ENCODE peak calls at places on chromosomes 7 and 10, in ten cellular contexts. One of them, this sample, is unnamed.

GRCh38 chr7:132343196-132343595 is 233.1 kb downstream of the PLXNA4 start:
- DNase-seq in endothelial cell of umbilical vein: no peak
- DNase-seq in GM12878: no peak
- DNase-seq in upper lobe of left lung: no peak
- DNase-seq in uterus: peak; percentile 65
- DNase-seq in adrenal gland: no peak
- DNase-seq in spleen: no peak
- DNase-seq in K562: no peak
- DNase-seq in esophagus squamous epithelium: no peak
- DNase-seq in stomach: no peak
- DNase-seq in this sample: no peak

GRCh38 chr10:86203162-86203905 is 163.3 kb downstream of the GRID1 start:
- DNase-seq in K562: peak; percentile 18
- DNase-seq in stomach: no peak
- DNase-seq in GM12878: no peak
- DNase-seq in spleen: peak; percentile 63
- DNase-seq in endothelial cell of umbilical vein: no peak
- DNase-seq in esophagus squamous epithelium: no peak
- DNase-seq in uterus: no peak
- DNase-seq in upper lobe of left lung: no peak
- DNase-seq in adrenal gland: no peak
- DNase-seq in this sample: peak; percentile 30

GRCh38 chr7:54833021-54833467 is 74.0 kb upstream of the SEC61G start:
- DNase-seq in stomach: no peak
- DNase-seq in spleen: no peak
- DNase-seq in adrenal gland: no peak
- DNase-seq in GM12878: no peak
- DNase-seq in K562: no peak
- DNase-seq in upper lobe of left lung: peak; percentile 77
- DNase-seq in uterus: no peak
- DNase-seq in endothelial cell of umbilical vein: no peak
- DNase-seq in esophagus squamous epithelium: no peak
- DNase-seq in this sample: no peak

GRCh38 chr7:48426331-48426965 is 255.2 kb downstream of the ABCA13 start:
- DNase-seq in uterus: no peak
- DNase-seq in upper lobe of left lung: no peak
- DNase-seq in endothelial cell of umbilical vein: no peak
- DNase-seq in stomach: no peak
- DNase-seq in spleen: no peak
- DNase-seq in esophagus squamous epithelium: no peak
- DNase-seq in adrenal gland: no peak
- DNase-seq in K562: no peak
- DNase-seq in GM12878: no peak
- DNase-seq in this sample: no peak

GRCh38 chr7:126541416-126541815 is 711.3 kb downstream of the GRM8 start:
- DNase-seq in GM12878: no peak
- DNase-seq in endothelial cell of umbilical vein: no peak
- DNase-seq in K562: no peak
- DNase-seq in stomach: no peak
- DNase-seq in uterus: no peak
- DNase-seq in spleen: no peak
- DNase-seq in adrenal gland: no peak
- DNase-seq in upper lobe of left lung: no peak
- DNase-seq in esophagus squamous epithelium: no peak
- DNase-seq in this sample: no peak

GRCh38 chr10:109886037-109886787 is 37.1 kb downstream of the XPNPEP1 start:
- DNase-seq in endothelial cell of umbilical vein: no peak
- DNase-seq in K562: no peak
- DNase-seq in spleen: no peak
- DNase-seq in GM12878: no peak
- DNase-seq in uterus: no peak
- DNase-seq in esophagus squamous epithelium: no peak
- DNase-seq in stomach: no peak
- DNase-seq in upper lobe of left lung: no peak
- DNase-seq in adrenal gland: no peak
- DNase-seq in this sample: no peak

GRCh38 chr7:129225931-129226572 is 1.2 kb downstream of the AHCYL2 start:
- DNase-seq in GM12878: no peak
- DNase-seq in K562: no peak
- DNase-seq in endothelial cell of umbilical vein: no peak
- DNase-seq in adrenal gland: no peak
- DNase-seq in spleen: no peak
- DNase-seq in upper lobe of left lung: no peak
- DNase-seq in stomach: no peak
- DNase-seq in esophagus squamous epithelium: no peak
- DNase-seq in uterus: no peak
- DNase-seq in this sample: no peak

GRCh38 chr7:132141109-132141508 is 435.2 kb downstream of the PLXNA4 start:
- DNase-seq in endothelial cell of umbilical vein: no peak
- DNase-seq in stomach: no peak
- DNase-seq in adrenal gland: no peak
- DNase-seq in spleen: no peak
- DNase-seq in GM12878: no peak
- DNase-seq in K562: no peak
- DNase-seq in uterus: no peak
- DNase-seq in upper lobe of left lung: no peak
- DNase-seq in esophagus squamous epithelium: no peak
- DNase-seq in this sample: no peak

GRCh38 chr10:43960981-43961380 is 312.3 kb upstream of the ZNF32 start:
- DNase-seq in uterus: no peak
- DNase-seq in spleen: peak; percentile 13
- DNase-seq in stomach: no peak
- DNase-seq in GM12878: no peak
- DNase-seq in adrenal gland: no peak
- DNase-seq in esophagus squamous epithelium: no peak
- DNase-seq in upper lobe of left lung: no peak
- DNase-seq in endothelial cell of umbilical vein: no peak
- DNase-seq in K562: no peak
- DNase-seq in this sample: no peak

GRCh38 chr10:70145166-70145665 is 1.3 kb downstream of the TYSND1 start:
- DNase-seq in stomach: no peak
- DNase-seq in GM12878: no peak
- DNase-seq in uterus: no peak
- DNase-seq in endothelial cell of umbilical vein: no peak
- DNase-seq in upper lobe of left lung: no peak
- DNase-seq in spleen: no peak
- DNase-seq in esophagus squamous epithelium: no peak
- DNase-seq in adrenal gland: peak; percentile 32
- DNase-seq in K562: no peak
- DNase-seq in this sample: peak; percentile 78

GRCh38 chr7:151682831-151683614 is 163.3 kb upstream of the RHEB start:
- DNase-seq in K562: no peak
- DNase-seq in uterus: no peak
- DNase-seq in upper lobe of left lung: no peak
- DNase-seq in endothelial cell of umbilical vein: no peak
- DNase-seq in adrenal gland: no peak
- DNase-seq in spleen: no peak
- DNase-seq in esophagus squamous epithelium: no peak
- DNase-seq in GM12878: no peak
- DNase-seq in stomach: no peak
- DNase-seq in this sample: peak; percentile 63

GRCh38 chr7:75937958-75938786 is 23.2 kb downstream of the POR start:
- DNase-seq in esophagus squamous epithelium: no peak
- DNase-seq in spleen: no peak
- DNase-seq in K562: peak; percentile 84
- DNase-seq in adrenal gland: peak; percentile 91
- DNase-seq in endothelial cell of umbilical vein: peak; percentile 33
- DNase-seq in GM12878: no peak
- DNase-seq in stomach: no peak
- DNase-seq in uterus: peak; percentile 43
- DNase-seq in upper lobe of left lung: no peak
- DNase-seq in this sample: peak; percentile 87

GRCh38 chr10:123635745-123636144 is 30.4 kb upstream of the GPR26 start:
- DNase-seq in upper lobe of left lung: no peak
- DNase-seq in spleen: no peak
- DNase-seq in adrenal gland: no peak
- DNase-seq in GM12878: no peak
- DNase-seq in stomach: no peak
- DNase-seq in K562: no peak
- DNase-seq in endothelial cell of umbilical vein: no peak
- DNase-seq in uterus: no peak
- DNase-seq in esophagus squamous epithelium: no peak
- DNase-seq in this sample: no peak
- TF ChIP-seq POLR2A in upper lobe of left lung: no peak
- TF ChIP-seq POLR2A in spleen: no peak
- TF ChIP-seq POLR2A in adrenal gland: no peak
- TF ChIP-seq POLR2A in GM12878: no peak
- TF ChIP-seq POLR2A in stomach: no peak
- TF ChIP-seq POLR2A in K562: no peak
- TF ChIP-seq POLR2A in endothelial cell of umbilical vein: no peak
- TF ChIP-seq POLR2A in uterus: no peak
- TF ChIP-seq POLR2A in esophagus squamous epithelium: no peak
- TF ChIP-seq POLR2A in this sample: no peak

GRCh38 chr7:30987936-30988335 is 24.2 kb downstream of the GHRHR start:
- DNase-seq in spleen: no peak
- DNase-seq in uterus: no peak
- DNase-seq in stomach: no peak
- DNase-seq in esophagus squamous epithelium: no peak
- DNase-seq in GM12878: no peak
- DNase-seq in adrenal gland: no peak
- DNase-seq in upper lobe of left lung: peak; percentile 37
- DNase-seq in endothelial cell of umbilical vein: no peak
- DNase-seq in K562: no peak
- DNase-seq in this sample: no peak
- H3K27me3 ChIP-seq in spleen: no peaks in the 10 kb centered on the region
- H3K27me3 ChIP-seq in uterus: no peaks in the 10 kb centered on the region
- H3K27me3 ChIP-seq in stomach: no peaks in the 10 kb centered on the region
- H3K27me3 ChIP-seq in esophagus squamous epithelium: no peaks in the 10 kb centered on the region
- H3K27me3 ChIP-seq in GM12878: no peaks in the 10 kb centered on the region
- H3K27me3 ChIP-seq in adrenal gland: no peaks in the 10 kb centered on the region
- H3K27me3 ChIP-seq in upper lobe of left lung: no peaks in the 10 kb centered on the region
- H3K27me3 ChIP-seq in endothelial cell of umbilical vein: no peaks in the 10 kb centered on the region
- H3K27me3 ChIP-seq in K562: peaks cover 23% of the 10 kb centered on the region
- H3K27me3 ChIP-seq in this sample: no peaks in the 10 kb centered on the region

DNA sequence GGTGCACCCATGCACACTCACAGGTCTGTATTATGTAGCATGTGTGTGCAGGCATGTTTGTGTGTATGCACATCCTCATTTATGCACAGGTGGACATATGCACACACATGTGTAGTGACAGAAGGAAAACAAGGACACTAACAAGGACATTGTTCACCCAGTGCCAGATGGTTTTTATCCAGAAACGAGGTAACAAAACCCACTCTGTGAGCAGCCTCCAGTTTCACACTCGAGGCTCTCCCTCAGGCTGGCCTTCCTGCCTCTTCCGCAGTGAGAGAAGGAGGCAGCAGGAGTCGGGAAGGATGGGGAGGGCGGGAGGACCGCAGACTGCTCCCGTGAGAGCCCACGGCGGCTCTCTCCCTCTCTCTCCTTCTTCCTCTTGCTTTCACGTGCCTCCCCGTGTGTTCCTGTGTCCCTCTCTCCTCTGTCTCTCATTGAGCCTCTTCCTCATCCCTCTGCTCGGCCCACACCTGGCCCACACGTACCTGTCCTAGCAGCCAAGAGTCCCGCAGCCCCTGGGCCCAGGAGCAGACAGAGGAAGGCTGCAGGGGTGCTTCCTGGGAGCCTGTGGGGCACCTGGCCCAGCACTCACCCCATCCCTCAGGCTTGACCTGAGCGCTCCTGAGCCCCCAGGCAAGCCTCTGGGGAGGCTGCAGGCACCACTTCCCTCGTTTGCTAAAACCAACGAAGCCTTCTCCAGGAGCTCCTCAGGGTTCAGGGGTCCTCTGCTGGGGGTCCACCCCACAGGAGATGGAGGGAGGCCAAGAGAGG is 13.8 kb downstream of the SPOCK2 start:
- DNase-seq in upper lobe of left lung: no peak
- DNase-seq in K562: no peak
- DNase-seq in spleen: peak; percentile 48
- DNase-seq in esophagus squamous epithelium: no peak
- DNase-seq in endothelial cell of umbilical vein: no peak
- DNase-seq in uterus: no peak
- DNase-seq in GM12878: no peak
- DNase-seq in stomach: no peak
- DNase-seq in adrenal gland: no peak
- DNase-seq in this sample: no peak
- H3K4me3 ChIP-seq in upper lobe of left lung: no peak overlapping the region
- H3K4me3 ChIP-seq in K562: no peak overlapping the region
- H3K4me3 ChIP-seq in spleen: no peak overlapping the region
- H3K4me3 ChIP-seq in esophagus squamous epithelium: no peak overlapping the region
- H3K4me3 ChIP-seq in endothelial cell of umbilical vein: no peak overlapping the region
- H3K4me3 ChIP-seq in uterus: no peak overlapping the region
- H3K4me3 ChIP-seq in GM12878: no peak overlapping the region
- H3K4me3 ChIP-seq in stomach: no peak overlapping the region
- H3K4me3 ChIP-seq in adrenal gland: no peak overlapping the region
- H3K4me3 ChIP-seq in this sample: no peak overlapping the region

DNA sequence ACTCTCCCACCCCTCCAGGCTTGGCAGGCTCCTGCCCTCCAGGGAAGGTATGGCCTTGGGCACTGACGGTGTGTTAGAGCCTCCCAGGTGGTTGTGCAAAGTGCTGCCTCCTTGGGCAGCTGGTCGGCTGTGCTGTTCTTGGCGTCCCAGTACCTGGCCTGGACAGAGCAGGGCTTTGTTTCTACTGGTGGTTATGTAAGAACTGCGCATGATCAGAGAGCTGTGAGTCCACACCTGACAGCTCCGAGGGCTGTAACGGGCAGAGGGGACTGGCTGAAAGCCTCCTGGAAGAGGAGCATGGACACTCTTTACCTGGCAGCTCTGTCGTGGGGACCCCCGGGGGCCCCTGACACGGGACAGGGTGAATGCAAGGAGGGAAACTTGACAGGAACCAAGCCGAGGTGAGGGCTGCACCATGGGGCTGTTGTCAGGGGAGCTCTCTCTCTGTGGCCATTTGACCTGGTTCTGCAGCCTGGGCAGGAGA is 3.1 kb upstream of the SFRP5 start:
- DNase-seq in spleen: no peak
- DNase-seq in stomach: peak; percentile 42
- DNase-seq in K562: no peak
- DNase-seq in esophagus squamous epithelium: no peak
- DNase-seq in GM12878: no peak
- DNase-seq in uterus: no peak
- DNase-seq in endothelial cell of umbilical vein: no peak
- DNase-seq in upper lobe of left lung: no peak
- DNase-seq in adrenal gland: no peak
- DNase-seq in this sample: no peak
- TF ChIP-seq POLR2A in spleen: no peak
- TF ChIP-seq POLR2A in stomach: no peak
- TF ChIP-seq POLR2A in K562: no peak
- TF ChIP-seq POLR2A in esophagus squamous epithelium: no peak
- TF ChIP-seq POLR2A in GM12878: no peak
- TF ChIP-seq POLR2A in uterus: no peak
- TF ChIP-seq POLR2A in endothelial cell of umbilical vein: no peak
- TF ChIP-seq POLR2A in upper lobe of left lung: no peak
- TF ChIP-seq POLR2A in adrenal gland: no peak
- TF ChIP-seq POLR2A in this sample: no peak

This sample was measured in sigmoid colon.